ENCODE peak calls at places on chromosome 3, in six cellular contexts. P is ecto neural progenitor cell, C is ureter, R is activated gamma-delta T cell, K is OCI-LY7, W is mucosa of descending colon. Q is an unnamed sample.

GRCh38 chr3:129822679-129823078 is 70.8 kb downstream of the TMCC1 start:
- DNase-seq in P (no peak), C (no peak), R (no peak), K (no peak), W (no peak), Q (no peak)

GRCh38 chr3:14227866-14228265 is 49.2 kb downstream of the LSM3 start:
- DNase-seq in P (no peak), C (peak), R (no peak), K (no peak), W (no peak), Q (peak)

GRCh38 chr3:12663311-12663935 is 494 bp downstream of the RAF1 start:
- DNase-seq in P (no peak), C (no peak), R (peak), K (peak), W (no peak), Q (no peak)

GRCh38 chr3:197504239-197505191 is 51.3 kb downstream of the BDH1 start:
- DNase-seq in P (no peak), C (no peak), R (no peak), K (no peak), W (no peak), Q (no peak)

GRCh38 chr3:56796202-56796601 is 5.5 kb downstream of the ARHGEF3 start:
- DNase-seq in P (no peak), C (no peak), R (no peak), K (no peak), W (no peak), Q (no peak)

GRCh38 chr3:65811050-65811766 is 227.5 kb downstream of the MAGI1 start:
- DNase-seq in P (no peak), C (no peak), R (no peak), K (no peak), W (no peak), Q (no peak)

GRCh38 chr3:172217877-172218276 is 178.5 kb downstream of the FNDC3B start:
- DNase-seq in P (no peak), C (no peak), R (no peak), K (no peak), W (no peak), Q (no peak)

GRCh38 chr3:51682079-51682478 is 11.0 kb downstream of the TEX264 start:
- DNase-seq in P (peak), C (peak), R (no peak), K (peak), W (peak), Q (peak)

GRCh38 chr3:155078959-155079794 is 942 bp upstream of the MME start:
- DNase-seq in P (no peak), C (no peak), R (no peak), K (peak), W (no peak), Q (peak)

GRCh38 chr3:119643094-119643493 is 17.3 kb downstream of the POPDC2 start:
- DNase-seq in P (no peak), C (no peak), R (no peak), K (no peak), W (no peak), Q (no peak)

GRCh38 chr3:40737343-40737742 is 212.6 kb downstream of the ZNF621 start:
- DNase-seq in P (no peak), C (no peak), R (no peak), K (no peak), W (no peak), Q (no peak)

GRCh38 chr3:19891740-19892139 is 42.3 kb downstream of the EFHB start:
- DNase-seq in P (no peak), C (no peak), R (no peak), K (no peak), W (no peak), Q (no peak)

GRCh38 chr3:127697531-127698240 is 24.9 kb downstream of the ABTB1 start:
- DNase-seq in P (peak), C (peak), R (no peak), K (peak), W (peak), Q (peak)

GRCh38 chr3:117246771-117247555 is 537.4 kb downstream of the TUSC7 start:
- DNase-seq in P (no peak), C (no peak), R (no peak), K (no peak), W (no peak), Q (no peak)

GRCh38 chr3:120753831-120754230 is 11.3 kb downstream of the GTF2E1 start:
- DNase-seq in P (no peak), C (no peak), R (no peak), K (no peak), W (no peak), Q (no peak)

GRCh38 chr3:53023072-53023823 is 22.6 kb downstream of the SFMBT1 start:
- DNase-seq in P (no peak), C (no peak), R (no peak), K (no peak), W (no peak), Q (no peak)

GRCh38 chr3:61136191-61136590 is 115.1 kb downstream of the FHIT start:
- DNase-seq in P (no peak), C (no peak), R (no peak), K (no peak), W (no peak), Q (no peak)

GRCh38 chr3:87069963-87070362 is 79.0 kb upstream of the VGLL3 start:
- DNase-seq in P (no peak), C (no peak), R (no peak), K (no peak), W (no peak), Q (no peak)

GRCh38 chr3:41323455-41323854 is 124.2 kb downstream of the CTNNB1 start:
- DNase-seq in P (no peak), C (no peak), R (no peak), K (no peak), W (no peak), Q (no peak)

GRCh38 chr3:183265713-183266417 is 12.8 kb downstream of the B3GNT5 start:
- DNase-seq in P (no peak), C (no peak), R (no peak), K (no peak), W (peak), Q (peak)